ENCODE peak calls at places on chromosomes 5 and 9, in four cellular contexts. B, V, W and G are unnamed samples.

GRCh38 chr9:120892748-120893584 is 16.0 kb upstream of the PHF19 start:
- DNase-seq in B (peak), V (no peak), W (no peak), G (no peak)

GRCh38 chr9:121930970-121931369 is 162.1 kb downstream of the TTLL11 start:
- DNase-seq in B (no peak), V (no peak), W (no peak), G (no peak)

GRCh38 chr5:16459451-16459850 is 6.1 kb downstream of the ZNF622 start:
- DNase-seq in B (no peak), V (no peak), W (no peak), G (no peak)

GRCh38 chr5:136836093-136836492 is 470.7 kb upstream of the TRPC7 start:
- DNase-seq in B (no peak), V (no peak), W (no peak), G (no peak)

GRCh38 chr5:163504091-163504931 is 1.1 kb upstream of the MAT2B start:
- DNase-seq in B (peak), V (peak), W (peak), G (peak)

GRCh38 chr5:17401509-17402290 is 96.3 kb upstream of the TAF11L2 start:
- DNase-seq in B (no peak), V (no peak), W (no peak), G (no peak)

GRCh38 chr5:77391240-77391765 is 100.8 kb downstream of the WDR41 start:
- DNase-seq in B (no peak), V (no peak), W (no peak), G (no peak)

GRCh38 chr5:134463991-134464760 is 52.5 kb upstream of the CDKN2AIPNL start:
- DNase-seq in B (no peak), V (no peak), W (no peak), G (peak)

GRCh38 chr5:95823738-95824609 is 1.4 kb upstream of the GLRX start:
- DNase-seq in B (peak), V (no peak), W (peak), G (no peak)

GRCh38 chr5:14767942-14768837 is 103.4 kb downstream of the ANKH start:
- DNase-seq in B (no peak), V (no peak), W (no peak), G (no peak)

GRCh38 chr5:1840741-1841521 is 39.7 kb downstream of the NDUFS6 start:
- DNase-seq in B (no peak), V (no peak), W (no peak), G (peak)

GRCh38 chr9:135328485-135329417 is 150.8 kb upstream of the PPP1R26 start:
- DNase-seq in B (no peak), V (no peak), W (peak), G (no peak)

GRCh38 chr5:32814141-32814540 is 103.0 kb downstream of the NPR3 start:
- DNase-seq in B (no peak), V (no peak), W (no peak), G (no peak)

GRCh38 chr9:93468763-93469456 is 15.5 kb upstream of the FAM120AOS start:
- DNase-seq in B (peak), V (no peak), W (no peak), G (no peak)
- H3K4me3 ChIP-seq in B (no peak), V (no peak), W (no peak), G (no peak)

DNA sequence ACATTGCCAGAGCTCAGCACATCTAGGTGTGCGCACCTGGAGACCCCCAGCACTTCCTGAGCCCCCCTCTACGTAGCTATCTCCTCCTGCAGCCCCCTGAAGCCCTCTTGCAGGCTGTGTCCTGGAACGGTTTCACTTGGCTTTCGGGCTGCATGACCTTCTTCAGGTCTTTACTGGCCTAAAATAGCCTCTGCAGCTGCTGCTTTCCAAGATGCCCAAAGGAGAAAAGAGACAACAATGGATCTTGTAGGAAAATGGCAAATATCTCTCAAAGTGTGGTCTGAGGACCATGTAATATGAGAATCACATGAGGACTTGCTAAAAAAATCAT is 6.6 kb upstream of the ERMP1 start:
- DNase-seq in B (no peak), V (no peak), W (no peak), G (no peak)
- H3K4me3 ChIP-seq in B (no peak), V (no peak), W (no peak), G (no peak)

GRCh38 chr9:86713970-86714369 is 233.3 kb downstream of the GAS1 start:
- DNase-seq in B (no peak), V (no peak), W (no peak), G (no peak)
- H3K4me3 ChIP-seq in B (no peak), V (no peak), W (no peak), G (no peak)

GRCh38 chr9:35069020-35069419 is 3.4 kb downstream of the VCP start:
- DNase-seq in B (no peak), V (no peak), W (no peak), G (no peak)
- H3K4me3 ChIP-seq in B (no peak), V (peak), W (no peak), G (no peak)

GRCh38 chr9:137744632-137745183 is 125.9 kb downstream of the EHMT1 start:
- DNase-seq in B (no peak), V (no peak), W (no peak), G (no peak)

GRCh38 chr9:137742698-137743097 is 123.9 kb downstream of the EHMT1 start:
- DNase-seq in B (no peak), V (no peak), W (no peak), G (no peak)

GRCh38 chr9:137748311-137748710 is 129.3 kb upstream of the CACNA1B start:
- DNase-seq in B (no peak), V (no peak), W (no peak), G (no peak)

GRCh38 chr9:137743695-137744094 is 124.9 kb downstream of the EHMT1 start:
- DNase-seq in B (no peak), V (no peak), W (no peak), G (no peak)

GRCh38 chr9:137745541-137745991 is 126.8 kb downstream of the EHMT1 start:
- DNase-seq in B (peak), V (no peak), W (no peak), G (peak)
- H3K4me3 ChIP-seq in B (no peak), V (no peak), W (no peak), G (no peak)

DNA sequence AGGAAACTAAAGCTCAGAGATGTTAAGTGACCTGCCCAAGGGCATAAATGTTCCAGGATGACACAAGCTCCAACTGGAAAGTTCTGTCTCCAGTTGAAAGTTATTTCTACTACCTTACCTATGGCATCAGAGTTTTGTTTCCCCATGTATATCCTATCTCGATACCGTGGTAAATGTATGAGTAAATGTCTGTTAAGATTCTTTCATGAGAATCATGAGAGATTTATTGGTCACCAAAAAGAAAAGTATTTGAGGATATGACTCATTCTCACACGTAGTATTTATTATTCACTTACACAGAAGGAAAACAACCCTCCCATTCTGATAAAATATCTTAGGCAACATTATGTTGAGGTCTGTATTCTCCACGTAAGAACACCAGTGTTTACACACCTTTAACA is 11.1 kb upstream of the SHOC1 start:
- DNase-seq in B (peak), V (peak), W (no peak), G (no peak)
- H3K4me3 ChIP-seq in B (no peak), V (no peak), W (no peak), G (no peak)

GRCh38 chr5:173567548-173567947 is 48.9 kb downstream of the BOD1 start:
- DNase-seq in B (no peak), V (no peak), W (no peak), G (no peak)
- H3K4me3 ChIP-seq in B (no peak), V (no peak), W (no peak), G (no peak)